ENCODE peak calls at places on chromosomes 5 and 9, in six cellular contexts. R, N, S, W, K and Y are unnamed samples.

GRCh38 chr9:95793924-95794828 is 81.3 kb upstream of the ERCC6L2 start:
- DNase-seq in R (no peak), N (no peak), S (no peak), W (peak; percentile 98), K (no peak), Y (peak; percentile 93)

GRCh38 chr5:82405618-82406199 is 127.6 kb upstream of the RPS23 start:
- DNase-seq in R (no peak), N (no peak), S (no peak), W (peak; percentile 98), K (no peak), Y (peak; percentile 99)

GRCh38 chr5:61311836-61312808 is 19.9 kb upstream of the ZSWIM6 start:
- DNase-seq in R (no peak), N (no peak), S (no peak), W (peak; percentile 63), K (no peak), Y (peak; percentile 87)

GRCh38 chr9:127707766-127708165 is 978 bp downstream of the CFAP157 start:
- DNase-seq in R (no peak), N (no peak), S (no peak), W (no peak), K (no peak), Y (peak; percentile 38)

GRCh38 chr9:80555782-80556325 is 984.1 kb downstream of the TLE4 start:
- DNase-seq in R (no peak), N (no peak), S (no peak), W (no peak), K (no peak), Y (peak; percentile 83)

GRCh38 chr9:72588336-72588735 is 66.9 kb downstream of the TMC1 start:
- DNase-seq in R (peak; percentile 60), N (no peak), S (no peak), W (peak; percentile 90), K (no peak), Y (peak; percentile 68)

GRCh38 chr5:103587185-103587748 is 24.7 kb upstream of the NUDT12 start:
- DNase-seq in R (no peak), N (no peak), S (no peak), W (peak; percentile 50), K (no peak), Y (peak; percentile 53)

GRCh38 chr5:55534436-55535198 is at the start of gene PLPP1:
- DNase-seq in R (peak; percentile 93), N (peak; percentile 94), S (peak; percentile 96), W (peak; percentile 81), K (peak; percentile 93), Y (peak; percentile 82)

GRCh38 chr9:93476924-93477323 is 23.5 kb upstream of the FAM120AOS start:
- DNase-seq in R (no peak), N (peak; percentile 31), S (no peak), W (no peak), K (no peak), Y (no peak)

GRCh38 chr5:2330731-2331130 is 420.7 kb downstream of the IRX2 start:
- DNase-seq in R (no peak), N (no peak), S (no peak), W (no peak), K (no peak), Y (no peak)

GRCh38 chr5:101678494-101679193 is 617.4 kb downstream of the SLCO4C1 start:
- DNase-seq in R (peak; percentile 51), N (peak; percentile 71), S (peak; percentile 85), W (peak; percentile 61), K (peak; percentile 34), Y (peak; percentile 66)

GRCh38 chr5:16994576-16994975 is 58.5 kb upstream of the MYO10 start:
- DNase-seq in R (no peak), N (peak; percentile 52), S (no peak), W (no peak), K (no peak), Y (no peak)

GRCh38 chr5:113606298-113607134 is 93.0 kb downstream of the YTHDC2 start:
- DNase-seq in R (peak; percentile 43), N (peak; percentile 79), S (no peak), W (peak; percentile 71), K (peak; percentile 55), Y (peak; percentile 70)

GRCh38 chr5:132821791-132822190 is 8.7 kb downstream of the SHROOM1 start:
- DNase-seq in R (no peak), N (no peak), S (no peak), W (peak; percentile 30), K (no peak), Y (peak; percentile 20)

GRCh38 chr9:36037580-36038169 is 962 bp downstream of the RECK start:
- DNase-seq in R (no peak), N (no peak), S (no peak), W (peak; percentile 45), K (no peak), Y (no peak)

GRCh38 chr9:86749530-86750275 is 197.6 kb downstream of the GAS1 start:
- DNase-seq in R (no peak), N (peak; percentile 28), S (no peak), W (peak; percentile 96), K (no peak), Y (peak; percentile 24)

GRCh38 chr5:158811921-158812320 is 287.8 kb downstream of the EBF1 start:
- DNase-seq in R (no peak), N (no peak), S (no peak), W (no peak), K (no peak), Y (no peak)

GRCh38 chr5:38607396-38607795 is 51.0 kb upstream of the LIFR start:
- DNase-seq in R (no peak), N (no peak), S (no peak), W (peak; percentile 85), K (peak; percentile 26), Y (peak; percentile 87)

GRCh38 chr9:89390578-89390977 is 72.3 kb downstream of the SECISBP2 start:
- DNase-seq in R (no peak), N (no peak), S (no peak), W (no peak), K (no peak), Y (no peak)
- TF ChIP-seq CTCF in R (no peak), N (no peak), S (no peak), W (no peak), K (no peak), Y (no peak)

GRCh38 chr9:134162212-134162775 is 2.1 kb downstream of the RNU6ATAC start:
- DNase-seq in R (no peak), N (no peak), S (no peak), W (no peak), K (no peak), Y (no peak)

GRCh38 chr9:134161647-134162046 is 2.7 kb downstream of the RNU6ATAC start:
- DNase-seq in R (no peak), N (no peak), S (no peak), W (no peak), K (no peak), Y (no peak)

GRCh38 chr9:134164879-134165278 is 515 bp upstream of the RNU6ATAC start:
- DNase-seq in R (no peak), N (no peak), S (no peak), W (no peak), K (no peak), Y (no peak)

GRCh38 chr9:134162926-134163373 is 1.4 kb downstream of the RNU6ATAC start:
- DNase-seq in R (no peak), N (no peak), S (no peak), W (no peak), K (no peak), Y (no peak)

GRCh38 chr9:134163374-134164196 is 779 bp downstream of the RNU6ATAC start:
- DNase-seq in R (peak; percentile 60), N (peak; percentile 52), S (no peak), W (peak; percentile 44), K (peak; percentile 67), Y (no peak)
- TF ChIP-seq CTCF in R (peak; percentile 12), N (peak; percentile 52), S (no peak), W (peak; percentile 34), K (peak; percentile 48), Y (no peak)

DNA sequence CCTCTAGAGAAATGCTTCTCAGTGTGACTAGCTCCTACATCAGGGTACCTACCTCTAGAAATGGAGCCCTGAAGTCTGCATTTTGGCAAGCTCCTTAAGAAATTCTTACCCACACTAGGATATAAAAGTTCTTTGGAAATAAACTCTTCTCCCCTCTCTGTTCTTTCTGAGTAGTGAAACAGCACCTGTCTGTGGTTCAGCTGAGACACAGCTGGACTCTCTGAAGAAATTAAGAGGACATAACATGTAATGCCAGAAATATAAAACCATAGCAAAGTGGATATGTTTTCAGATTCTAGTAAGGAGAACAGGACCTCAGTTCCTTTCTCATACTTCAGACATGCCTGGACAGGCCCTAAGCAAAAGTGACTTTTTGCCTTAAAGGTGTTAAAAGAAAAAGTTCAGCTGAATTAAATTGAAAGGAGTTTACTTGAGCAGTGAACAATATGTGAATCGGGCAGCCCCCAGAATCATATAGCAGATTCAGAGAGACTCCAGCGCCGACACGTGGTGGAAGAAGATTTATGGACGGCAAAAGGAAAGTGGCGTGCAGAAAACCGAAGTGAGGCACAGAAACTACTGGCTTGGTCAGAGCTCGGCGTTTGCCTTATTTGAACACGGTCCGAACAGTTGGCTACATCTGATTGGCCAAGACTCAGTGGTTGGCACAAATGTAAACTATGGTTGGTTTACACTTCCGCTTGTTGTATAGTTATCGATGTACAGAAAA is 64.5 kb downstream of the PRKACG start:
- DNase-seq in R (no peak), N (no peak), S (no peak), W (peak; percentile 5), K (peak; percentile 44), Y (no peak)
- TF ChIP-seq CTCF in R (no peak), N (peak; percentile 34), S (no peak), W (no peak), K (peak; percentile 29), Y (no peak)

GRCh38 chr9:8978334-8978733 is 1178.8 kb upstream of the DMAC1 start:
- DNase-seq in R (no peak), N (no peak), S (no peak), W (no peak), K (no peak), Y (no peak)
- TF ChIP-seq CTCF in R (no peak), N (no peak), S (no peak), W (no peak), K (no peak), Y (no peak)